ENCODE peak calls at places on chromosomes 1 and 21, in six cellular contexts. One of them, this sample, is unnamed.
A peak's percentile ranks its signal among the peaks of the same experiment; 100 is the strongest.

GRCh38 chr1:169427081-169427611 is at the start of gene CCDC181:
- DNase-seq in WTC11: peak; percentile 90
- DNase-seq in activated CD8-positive, alpha-beta memory T cell treated with anti-CD3 and anti-CD28 coated beads, Interleukin-2, amount 10 ng/mL, durations not matched to agents 7 days and 5 days: peak; percentile 77
- DNase-seq in neural progenitor cell: peak; percentile 97
- DNase-seq in upper lobe of right lung: peak; percentile 67
- DNase-seq in amygdala: peak; percentile 70
- DNase-seq in this sample: peak; percentile 92

GRCh38 chr1:17273096-17273495 is 24.2 kb downstream of the PADI3 start:
- DNase-seq in WTC11: no peak
- DNase-seq in activated CD8-positive, alpha-beta memory T cell treated with anti-CD3 and anti-CD28 coated beads, Interleukin-2, amount 10 ng/mL, durations not matched to agents 7 days and 5 days: no peak
- DNase-seq in neural progenitor cell: no peak
- DNase-seq in upper lobe of right lung: no peak
- DNase-seq in amygdala: no peak
- DNase-seq in this sample: no peak

GRCh38 chr1:5504364-5504740 is 487.9 kb downstream of the NPHP4 start:
- DNase-seq in WTC11: no peak
- DNase-seq in activated CD8-positive, alpha-beta memory T cell treated with anti-CD3 and anti-CD28 coated beads, Interleukin-2, amount 10 ng/mL, durations not matched to agents 7 days and 5 days: no peak
- DNase-seq in neural progenitor cell: no peak
- DNase-seq in upper lobe of right lung: no peak
- DNase-seq in amygdala: no peak
- DNase-seq in this sample: no peak

GRCh38 chr1:82319526-82319925 is 518.8 kb downstream of the ADGRL2 start:
- DNase-seq in WTC11: no peak
- DNase-seq in activated CD8-positive, alpha-beta memory T cell treated with anti-CD3 and anti-CD28 coated beads, Interleukin-2, amount 10 ng/mL, durations not matched to agents 7 days and 5 days: no peak
- DNase-seq in neural progenitor cell: no peak
- DNase-seq in upper lobe of right lung: no peak
- DNase-seq in amygdala: no peak
- DNase-seq in this sample: no peak

GRCh38 chr1:227891223-227891954 is 56.3 kb downstream of the WNT9A start:
- DNase-seq in WTC11: no peak
- DNase-seq in activated CD8-positive, alpha-beta memory T cell treated with anti-CD3 and anti-CD28 coated beads, Interleukin-2, amount 10 ng/mL, durations not matched to agents 7 days and 5 days: peak; percentile 30
- DNase-seq in neural progenitor cell: no peak
- DNase-seq in upper lobe of right lung: peak; percentile 52
- DNase-seq in amygdala: no peak
- DNase-seq in this sample: peak; percentile 80

GRCh38 chr1:175841613-175842234 is 98.3 kb upstream of the TNR start:
- DNase-seq in WTC11: no peak
- DNase-seq in activated CD8-positive, alpha-beta memory T cell treated with anti-CD3 and anti-CD28 coated beads, Interleukin-2, amount 10 ng/mL, durations not matched to agents 7 days and 5 days: no peak
- DNase-seq in neural progenitor cell: no peak
- DNase-seq in upper lobe of right lung: no peak
- DNase-seq in amygdala: no peak
- DNase-seq in this sample: peak; percentile 27

GRCh38 chr1:227880342-227880924 is 65.0 kb downstream of the PRSS38 start:
- DNase-seq in WTC11: no peak
- DNase-seq in activated CD8-positive, alpha-beta memory T cell treated with anti-CD3 and anti-CD28 coated beads, Interleukin-2, amount 10 ng/mL, durations not matched to agents 7 days and 5 days: peak; percentile 36
- DNase-seq in neural progenitor cell: no peak
- DNase-seq in upper lobe of right lung: no peak
- DNase-seq in amygdala: no peak
- DNase-seq in this sample: no peak

GRCh38 chr1:208985231-208985630 is 598.3 kb upstream of the CAMK1G start:
- DNase-seq in WTC11: no peak
- DNase-seq in activated CD8-positive, alpha-beta memory T cell treated with anti-CD3 and anti-CD28 coated beads, Interleukin-2, amount 10 ng/mL, durations not matched to agents 7 days and 5 days: no peak
- DNase-seq in neural progenitor cell: no peak
- DNase-seq in upper lobe of right lung: no peak
- DNase-seq in amygdala: no peak
- DNase-seq in this sample: no peak

GRCh38 chr1:92291372-92291999 is 7.3 kb downstream of the GLMN start:
- DNase-seq in WTC11: no peak
- DNase-seq in activated CD8-positive, alpha-beta memory T cell treated with anti-CD3 and anti-CD28 coated beads, Interleukin-2, amount 10 ng/mL, durations not matched to agents 7 days and 5 days: no peak
- DNase-seq in neural progenitor cell: peak; percentile 64
- DNase-seq in upper lobe of right lung: no peak
- DNase-seq in amygdala: no peak
- DNase-seq in this sample: no peak

GRCh38 chr21:42080788-42081083 is 9.6 kb downstream of the UMODL1 start:
- DNase-seq in WTC11: no peak
- DNase-seq in activated CD8-positive, alpha-beta memory T cell treated with anti-CD3 and anti-CD28 coated beads, Interleukin-2, amount 10 ng/mL, durations not matched to agents 7 days and 5 days: no peak
- DNase-seq in neural progenitor cell: no peak
- DNase-seq in upper lobe of right lung: no peak
- DNase-seq in amygdala: no peak
- DNase-seq in this sample: no peak

GRCh38 chr1:163320891-163321290 is 863 bp upstream of the NUF2 start:
- DNase-seq in WTC11: no peak
- DNase-seq in activated CD8-positive, alpha-beta memory T cell treated with anti-CD3 and anti-CD28 coated beads, Interleukin-2, amount 10 ng/mL, durations not matched to agents 7 days and 5 days: no peak
- DNase-seq in neural progenitor cell: peak; percentile 6
- DNase-seq in upper lobe of right lung: no peak
- DNase-seq in amygdala: no peak
- DNase-seq in this sample: no peak

GRCh38 chr1:219177363-219177762 is 3.7 kb downstream of the LYPLAL1 start:
- DNase-seq in WTC11: no peak
- DNase-seq in activated CD8-positive, alpha-beta memory T cell treated with anti-CD3 and anti-CD28 coated beads, Interleukin-2, amount 10 ng/mL, durations not matched to agents 7 days and 5 days: no peak
- DNase-seq in neural progenitor cell: no peak
- DNase-seq in upper lobe of right lung: no peak
- DNase-seq in amygdala: no peak
- DNase-seq in this sample: no peak

GRCh38 chr1:155909894-155910293 is 1.3 kb downstream of the RIT1 start:
- DNase-seq in WTC11: no peak
- DNase-seq in activated CD8-positive, alpha-beta memory T cell treated with anti-CD3 and anti-CD28 coated beads, Interleukin-2, amount 10 ng/mL, durations not matched to agents 7 days and 5 days: no peak
- DNase-seq in neural progenitor cell: no peak
- DNase-seq in upper lobe of right lung: no peak
- DNase-seq in amygdala: no peak
- DNase-seq in this sample: no peak

GRCh38 chr1:6334261-6334993 is 59.1 kb downstream of the ACOT7 start:
- DNase-seq in WTC11: no peak
- DNase-seq in activated CD8-positive, alpha-beta memory T cell treated with anti-CD3 and anti-CD28 coated beads, Interleukin-2, amount 10 ng/mL, durations not matched to agents 7 days and 5 days: no peak
- DNase-seq in neural progenitor cell: no peak
- DNase-seq in upper lobe of right lung: no peak
- DNase-seq in amygdala: no peak
- DNase-seq in this sample: no peak

GRCh38 chr1:89928506-89928905 is 66.4 kb upstream of the ZNF326 start:
- DNase-seq in WTC11: no peak
- DNase-seq in activated CD8-positive, alpha-beta memory T cell treated with anti-CD3 and anti-CD28 coated beads, Interleukin-2, amount 10 ng/mL, durations not matched to agents 7 days and 5 days: no peak
- DNase-seq in neural progenitor cell: no peak
- DNase-seq in upper lobe of right lung: no peak
- DNase-seq in amygdala: no peak
- DNase-seq in this sample: no peak

GRCh38 chr1:1680031-1680911 is 12.3 kb downstream of the SLC35E2B start:
- DNase-seq in WTC11: no peak
- DNase-seq in activated CD8-positive, alpha-beta memory T cell treated with anti-CD3 and anti-CD28 coated beads, Interleukin-2, amount 10 ng/mL, durations not matched to agents 7 days and 5 days: no peak
- DNase-seq in neural progenitor cell: no peak
- DNase-seq in upper lobe of right lung: no peak
- DNase-seq in amygdala: no peak
- DNase-seq in this sample: no peak

GRCh38 chr1:160260436-160261382 is 1.6 kb downstream of the DCAF8 start:
- DNase-seq in WTC11: no peak
- DNase-seq in activated CD8-positive, alpha-beta memory T cell treated with anti-CD3 and anti-CD28 coated beads, Interleukin-2, amount 10 ng/mL, durations not matched to agents 7 days and 5 days: no peak
- DNase-seq in neural progenitor cell: no peak
- DNase-seq in upper lobe of right lung: no peak
- DNase-seq in amygdala: no peak
- DNase-seq in this sample: no peak

GRCh38 chr1:25904942-25905679 is 1.1 kb downstream of the STMN1 start:
- DNase-seq in WTC11: peak; percentile 96
- DNase-seq in activated CD8-positive, alpha-beta memory T cell treated with anti-CD3 and anti-CD28 coated beads, Interleukin-2, amount 10 ng/mL, durations not matched to agents 7 days and 5 days: peak; percentile 99
- DNase-seq in neural progenitor cell: peak; percentile 97
- DNase-seq in upper lobe of right lung: peak; percentile 96
- DNase-seq in amygdala: peak; percentile 86
- DNase-seq in this sample: peak; percentile 97

GRCh38 chr1:203506821-203507220 is 12.9 kb downstream of the OPTC start:
- DNase-seq in WTC11: no peak
- DNase-seq in activated CD8-positive, alpha-beta memory T cell treated with anti-CD3 and anti-CD28 coated beads, Interleukin-2, amount 10 ng/mL, durations not matched to agents 7 days and 5 days: no peak
- DNase-seq in neural progenitor cell: no peak
- DNase-seq in upper lobe of right lung: no peak
- DNase-seq in amygdala: no peak
- DNase-seq in this sample: no peak

GRCh38 chr1:229843627-229844238 is 217.7 kb downstream of the URB2 start:
- DNase-seq in WTC11: no peak
- DNase-seq in activated CD8-positive, alpha-beta memory T cell treated with anti-CD3 and anti-CD28 coated beads, Interleukin-2, amount 10 ng/mL, durations not matched to agents 7 days and 5 days: no peak
- DNase-seq in neural progenitor cell: no peak
- DNase-seq in upper lobe of right lung: no peak
- DNase-seq in amygdala: no peak
- DNase-seq in this sample: no peak

GRCh38 chr1:119617751-119618691 is 30.0 kb downstream of the ZNF697 start:
- DNase-seq in WTC11: no peak
- DNase-seq in activated CD8-positive, alpha-beta memory T cell treated with anti-CD3 and anti-CD28 coated beads, Interleukin-2, amount 10 ng/mL, durations not matched to agents 7 days and 5 days: no peak
- DNase-seq in neural progenitor cell: no peak
- DNase-seq in upper lobe of right lung: no peak
- DNase-seq in amygdala: no peak
- DNase-seq in this sample: no peak

GRCh38 chr1:214120951-214121350 is 133.2 kb downstream of the PROX1 start:
- DNase-seq in WTC11: no peak
- DNase-seq in activated CD8-positive, alpha-beta memory T cell treated with anti-CD3 and anti-CD28 coated beads, Interleukin-2, amount 10 ng/mL, durations not matched to agents 7 days and 5 days: no peak
- DNase-seq in neural progenitor cell: no peak
- DNase-seq in upper lobe of right lung: no peak
- DNase-seq in amygdala: no peak
- DNase-seq in this sample: no peak

GRCh38 chr1:45929257-45929687 is 125.9 kb downstream of the MAST2 start:
- DNase-seq in WTC11: peak; percentile 25
- DNase-seq in activated CD8-positive, alpha-beta memory T cell treated with anti-CD3 and anti-CD28 coated beads, Interleukin-2, amount 10 ng/mL, durations not matched to agents 7 days and 5 days: no peak
- DNase-seq in neural progenitor cell: peak; percentile 20
- DNase-seq in upper lobe of right lung: no peak
- DNase-seq in amygdala: no peak
- DNase-seq in this sample: no peak

GRCh38 chr1:44905276-44905675 is 62.2 kb upstream of the PTCH2 start:
- DNase-seq in WTC11: no peak
- DNase-seq in activated CD8-positive, alpha-beta memory T cell treated with anti-CD3 and anti-CD28 coated beads, Interleukin-2, amount 10 ng/mL, durations not matched to agents 7 days and 5 days: no peak
- DNase-seq in neural progenitor cell: no peak
- DNase-seq in upper lobe of right lung: no peak
- DNase-seq in amygdala: no peak
- DNase-seq in this sample: no peak

This sample was measured in osteocyte.